ENCODE peak calls at places on chromosomes 7 and 10, in ten cellular contexts. F is BJ, D is PC-3, U is adrenal gland, H is transverse colon, R is breast epithelium, T is heart right ventricle, C is ovary, G is colonic mucosa, Y is tibial nerve. A is an unnamed sample. For H3K36me3, the result is how much of the 10 kb centered on the place peaks cover.

GRCh38 chr10:10482613-10483012 is 535.1 kb upstream of the CELF2 start:
- DNase-seq in F (no peak), D (no peak), U (no peak), H (peak), R (no peak), T (no peak), C (no peak), G (peak), Y (no peak), A (no peak)

GRCh38 chr10:51321968-51322367 is 247.7 kb downstream of the PRKG1 start:
- DNase-seq in F (no peak), D (no peak), U (no peak), H (no peak), R (no peak), T (no peak), C (no peak), G (no peak), Y (no peak), A (no peak)

GRCh38 chr10:32943395-32943794 is 14.6 kb downstream of the ITGB1 start:
- DNase-seq in F (no peak), D (no peak), U (no peak), H (no peak), R (no peak), T (no peak), C (no peak), G (no peak), Y (no peak), A (no peak)

GRCh38 chr7:87206361-87206760 is 13.2 kb downstream of the TMEM243 start:
- DNase-seq in F (no peak), D (peak), U (no peak), H (no peak), R (no peak), T (no peak), C (no peak), G (no peak), Y (no peak), A (no peak)

GRCh38 chr7:70156052-70156451 is 557.8 kb downstream of the AUTS2 start:
- DNase-seq in F (no peak), D (no peak), U (no peak), H (no peak), R (no peak), T (no peak), C (no peak), G (no peak), Y (no peak), A (no peak)

GRCh38 chr7:158112571-158113320 is 474.9 kb downstream of the PTPRN2 start:
- DNase-seq in F (no peak), D (no peak), U (no peak), H (no peak), R (no peak), T (no peak), C (no peak), G (no peak), Y (no peak), A (no peak)

GRCh38 chr7:33243319-33243881 is 114.0 kb downstream of the BBS9 start:
- DNase-seq in F (no peak), D (peak), U (no peak), H (no peak), R (no peak), T (no peak), C (no peak), G (no peak), Y (no peak), A (no peak)

GRCh38 chr10:31099101-31099500 is 67.4 kb upstream of the ZNF438 start:
- DNase-seq in F (no peak), D (no peak), U (no peak), H (peak), R (no peak), T (no peak), C (no peak), G (no peak), Y (no peak), A (no peak)

GRCh38 chr10:60704480-60704879 is 73.8 kb upstream of the CDK1 start:
- DNase-seq in F (no peak), D (no peak), U (no peak), H (no peak), R (no peak), T (no peak), C (no peak), G (no peak), Y (no peak), A (no peak)

GRCh38 chr7:79647711-79648110 is 194.2 kb upstream of the MAGI2 start:
- DNase-seq in F (no peak), D (no peak), U (no peak), H (no peak), R (no peak), T (no peak), C (no peak), G (no peak), Y (no peak), A (no peak)

DNA sequence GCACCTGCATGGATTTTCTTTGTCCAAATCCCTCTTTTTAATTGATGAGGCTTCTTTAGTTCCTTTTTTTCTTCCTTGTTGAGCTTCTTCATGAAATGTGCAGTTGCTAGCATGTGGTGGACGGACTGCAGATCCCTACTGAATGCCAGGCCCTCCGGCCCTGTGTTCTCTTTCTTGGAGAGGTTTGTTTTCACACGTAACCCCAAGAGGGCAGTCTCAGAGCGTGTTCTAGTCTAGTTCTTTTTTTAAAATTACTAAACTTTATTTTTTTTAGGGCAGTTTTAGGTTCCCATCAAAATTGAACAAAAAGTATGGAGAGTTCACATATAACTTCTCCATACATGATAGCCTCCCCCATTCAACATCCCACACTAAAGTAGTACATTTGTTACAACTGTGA is 190.0 kb downstream of the CFTR start:
- DNase-seq in F (no peak), D (no peak), U (no peak), H (no peak), R (no peak), T (no peak), C (no peak), G (peak), Y (no peak), A (no peak)
- TF ChIP-seq CTCF in F (peak), D (peak), U (no peak), H (no peak), R (no peak), T (no peak), C (no peak), G (no peak), Y (no peak), A (no peak)

GRCh38 chr10:109875828-109876821 is 47.2 kb downstream of the XPNPEP1 start:
- DNase-seq in F (no peak), D (no peak), U (no peak), H (no peak), R (no peak), T (no peak), C (no peak), G (no peak), Y (no peak), A (no peak)
- H3K36me3 ChIP-seq in F (under half), D (under half), U (under half), H (under half), R (under half), T (half or more), C (under half), G (under half), Y (half or more), A (half or more)

DNA sequence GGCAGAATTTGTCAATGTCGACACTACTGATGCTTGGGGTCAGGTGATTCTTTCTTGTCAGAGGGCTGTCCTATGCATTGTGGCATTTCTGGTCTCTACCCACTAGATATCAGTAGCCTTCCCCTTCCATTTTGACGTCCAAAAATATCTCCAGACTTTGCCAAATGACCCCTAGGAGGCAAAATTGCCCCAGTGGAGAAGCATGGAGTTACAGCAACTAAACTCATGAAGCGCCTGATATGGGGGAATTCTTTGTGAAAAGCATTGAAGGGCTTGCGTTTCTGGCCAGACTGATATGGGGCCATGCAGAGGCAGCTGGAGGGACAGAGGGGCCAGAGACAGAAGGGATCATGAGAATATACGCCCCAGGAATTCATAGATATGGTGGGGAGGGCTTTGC is 43.6 kb downstream of the ADRB1 start:
- DNase-seq in F (no peak), D (no peak), U (no peak), H (no peak), R (no peak), T (no peak), C (no peak), G (no peak), Y (no peak), A (no peak)
- TF ChIP-seq CTCF in F (no peak), D (no peak), U (no peak), H (no peak), R (no peak), T (no peak), C (no peak), G (no peak), Y (no peak), A (no peak)

DNA sequence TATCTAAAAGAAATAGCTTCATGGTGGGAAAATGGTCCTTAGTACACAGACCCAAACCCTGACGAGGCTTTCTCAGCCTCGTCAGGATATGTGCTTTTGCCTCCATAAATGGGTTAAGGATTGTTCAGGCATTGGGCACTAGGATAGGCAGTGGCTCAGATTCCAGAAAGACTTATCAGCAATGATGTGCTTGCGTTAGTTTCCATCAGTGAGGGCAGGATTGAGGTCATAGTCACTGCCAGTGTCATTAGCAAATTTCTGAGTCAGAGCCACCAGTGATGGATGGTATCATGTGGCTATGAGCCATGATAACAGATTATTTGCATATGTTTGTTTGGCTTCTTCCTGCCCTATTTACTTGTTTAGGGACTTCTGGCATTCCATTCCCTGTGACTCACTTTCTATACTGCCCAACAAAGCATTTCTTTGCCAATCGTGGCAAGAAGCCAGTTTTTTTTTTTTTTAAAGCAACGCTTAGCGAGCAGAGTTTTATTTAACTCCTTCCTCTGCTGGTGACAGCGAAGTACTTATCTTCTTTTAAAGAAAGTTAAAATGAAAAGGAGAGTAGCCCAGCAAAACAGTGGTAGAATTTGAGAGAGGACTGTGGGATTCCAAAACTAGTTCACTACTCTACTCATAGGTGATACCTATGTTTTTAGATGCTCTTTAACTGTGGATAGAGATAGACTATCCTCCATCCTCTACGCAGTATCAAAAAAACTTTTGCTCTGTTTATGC is 44.4 kb downstream of the MYPN start:
- DNase-seq in F (peak), D (peak), U (peak), H (peak), R (no peak), T (no peak), C (peak), G (peak), Y (no peak), A (no peak)
- H3K36me3 ChIP-seq in F (under half), D (under half), U (under half), H (under half), R (under half), T (under half), C (under half), G (under half), Y (under half), A (under half)

DNA sequence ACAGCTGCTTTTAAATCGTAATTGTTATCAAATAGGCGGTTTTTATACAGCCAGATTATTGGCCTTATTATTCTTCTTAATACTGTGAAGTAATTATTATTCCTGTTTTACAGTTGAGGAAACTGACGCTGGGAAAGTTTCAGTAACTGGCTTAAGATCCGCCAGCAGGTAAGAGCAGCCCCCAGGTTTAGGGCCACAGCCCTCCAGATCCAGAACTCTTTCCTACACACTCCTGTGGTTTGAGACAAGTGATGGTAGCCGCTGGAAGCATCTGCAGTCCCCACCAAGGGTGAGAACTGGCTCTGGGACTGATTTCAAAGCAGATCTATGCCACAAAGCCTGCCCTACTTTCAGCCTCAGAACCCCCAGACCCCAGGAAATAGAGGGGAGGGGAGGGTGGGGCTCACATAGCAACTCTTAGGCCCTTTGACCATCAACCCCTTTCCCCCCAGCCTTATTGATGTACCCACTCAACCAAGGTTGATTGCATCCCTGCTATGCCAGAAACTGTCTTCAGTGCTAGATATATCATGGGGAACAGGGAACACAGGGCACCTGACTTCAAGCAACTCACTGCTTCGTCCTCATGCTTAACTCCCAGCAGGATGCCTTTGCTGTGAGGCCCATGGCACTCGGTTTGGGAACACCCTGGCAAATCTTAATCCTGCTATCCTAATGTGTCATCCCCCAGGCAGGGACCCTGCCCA is 2.9 kb upstream of the UNC5B start:
- DNase-seq in F (no peak), D (no peak), U (no peak), H (no peak), R (no peak), T (no peak), C (no peak), G (no peak), Y (no peak), A (no peak)
- TF ChIP-seq CTCF in F (no peak), D (no peak), U (no peak), H (no peak), R (peak), T (no peak), C (no peak), G (no peak), Y (no peak), A (no peak)

GRCh38 chr7:195830-196128 is 3.4 kb downstream of the FAM20C start:
- DNase-seq in F (no peak), D (no peak), U (no peak), H (no peak), R (no peak), T (peak), C (no peak), G (no peak), Y (no peak), A (no peak)
- H3K36me3 ChIP-seq in F (under half), D (under half), U (under half), H (under half), R (under half), T (half or more), C (under half), G (under half), Y (half or more), A (under half)

GRCh38 chr10:3217853-3218252 is 45.3 kb upstream of the PITRM1 start:
- DNase-seq in F (no peak), D (no peak), U (no peak), H (no peak), R (no peak), T (no peak), C (no peak), G (no peak), Y (no peak), A (no peak)

GRCh38 chr10:3213758-3214545 is 41.4 kb upstream of the PITRM1 start:
- DNase-seq in F (no peak), D (no peak), U (no peak), H (peak), R (no peak), T (no peak), C (no peak), G (no peak), Y (no peak), A (no peak)

GRCh38 chr10:3220853-3221252 is 48.3 kb upstream of the PITRM1 start:
- DNase-seq in F (no peak), D (peak), U (no peak), H (no peak), R (no peak), T (no peak), C (no peak), G (no peak), Y (no peak), A (no peak)

GRCh38 chr10:3215336-3215860 is 42.8 kb upstream of the PITRM1 start:
- DNase-seq in F (no peak), D (no peak), U (no peak), H (no peak), R (no peak), T (no peak), C (no peak), G (no peak), Y (no peak), A (no peak)

DNA sequence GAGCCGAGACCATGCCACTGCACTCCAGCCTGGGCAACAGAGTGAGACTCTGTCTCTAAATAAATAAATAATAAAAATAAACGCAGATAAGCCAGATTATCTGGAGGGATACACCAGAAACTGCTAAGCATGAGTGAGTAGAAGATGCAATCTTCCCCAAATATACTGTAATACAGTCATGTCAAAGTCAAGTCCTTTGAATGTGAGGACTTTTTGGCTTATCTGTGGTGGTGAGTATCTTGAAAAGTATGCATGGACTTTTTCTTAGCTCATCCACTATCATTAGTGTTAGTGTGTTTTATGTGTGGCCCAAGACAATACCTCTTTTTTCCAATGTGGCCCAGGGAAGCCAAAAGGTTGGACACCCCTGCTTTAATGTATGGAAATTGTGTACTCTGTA is 44.7 kb upstream of the PITRM1 start:
- DNase-seq in F (peak), D (peak), U (no peak), H (no peak), R (no peak), T (no peak), C (no peak), G (no peak), Y (no peak), A (no peak)
- TF ChIP-seq CTCF in F (no peak), D (no peak), U (no peak), H (no peak), R (no peak), T (no peak), C (no peak), G (no peak), Y (no peak), A (no peak)

A was measured in left lung.